ENCODE peak calls at places on chromosomes 12 and 14, in eight cellular contexts. One of them, this sample, is unnamed.

GRCh38 chr14:29810657-29811056 is 117.0 kb downstream of the PRKD1 start:
- DNase-seq in NCI-H526 treated with DMSO at 0.1 percent for 48 hours: no peak
- DNase-seq in DMS 273 treated with DMSO at 0.1 percent for 48 hours: no peak
- DNase-seq in kidney tubule cell: no peak
- DNase-seq in NCI-H524: no peak
- DNase-seq in mucosa of descending colon: no peak
- DNase-seq in mucosa of gallbladder: no peak
- DNase-seq in CD8-positive, alpha-beta memory T cell: no peak
- DNase-seq in this sample: no peak

GRCh38 chr12:89051065-89051677 is 301.1 kb downstream of the DUSP6 start:
- DNase-seq in NCI-H526 treated with DMSO at 0.1 percent for 48 hours: peak
- DNase-seq in DMS 273 treated with DMSO at 0.1 percent for 48 hours: no peak
- DNase-seq in kidney tubule cell: peak
- DNase-seq in NCI-H524: peak
- DNase-seq in mucosa of descending colon: no peak
- DNase-seq in mucosa of gallbladder: peak
- DNase-seq in CD8-positive, alpha-beta memory T cell: no peak
- DNase-seq in this sample: peak

GRCh38 chr12:124640096-124640495 is 72.7 kb upstream of the NCOR2 start:
- DNase-seq in NCI-H526 treated with DMSO at 0.1 percent for 48 hours: no peak
- DNase-seq in DMS 273 treated with DMSO at 0.1 percent for 48 hours: no peak
- DNase-seq in kidney tubule cell: peak
- DNase-seq in NCI-H524: no peak
- DNase-seq in mucosa of descending colon: no peak
- DNase-seq in mucosa of gallbladder: no peak
- DNase-seq in CD8-positive, alpha-beta memory T cell: no peak
- DNase-seq in this sample: no peak

GRCh38 chr14:72845196-72845595 is 48.7 kb downstream of the DPF3 start:
- DNase-seq in NCI-H526 treated with DMSO at 0.1 percent for 48 hours: no peak
- DNase-seq in DMS 273 treated with DMSO at 0.1 percent for 48 hours: no peak
- DNase-seq in kidney tubule cell: no peak
- DNase-seq in NCI-H524: no peak
- DNase-seq in mucosa of descending colon: no peak
- DNase-seq in mucosa of gallbladder: no peak
- DNase-seq in CD8-positive, alpha-beta memory T cell: no peak
- DNase-seq in this sample: no peak

GRCh38 chr14:59846595-59846994 is 24.0 kb downstream of the RTN1 start:
- DNase-seq in NCI-H526 treated with DMSO at 0.1 percent for 48 hours: no peak
- DNase-seq in DMS 273 treated with DMSO at 0.1 percent for 48 hours: no peak
- DNase-seq in kidney tubule cell: no peak
- DNase-seq in NCI-H524: no peak
- DNase-seq in mucosa of descending colon: no peak
- DNase-seq in mucosa of gallbladder: peak
- DNase-seq in CD8-positive, alpha-beta memory T cell: no peak
- DNase-seq in this sample: no peak

GRCh38 chr12:45407188-45407850 is 191.4 kb downstream of the ANO6 start:
- DNase-seq in NCI-H526 treated with DMSO at 0.1 percent for 48 hours: no peak
- DNase-seq in DMS 273 treated with DMSO at 0.1 percent for 48 hours: no peak
- DNase-seq in kidney tubule cell: no peak
- DNase-seq in NCI-H524: no peak
- DNase-seq in mucosa of descending colon: no peak
- DNase-seq in mucosa of gallbladder: no peak
- DNase-seq in CD8-positive, alpha-beta memory T cell: no peak
- DNase-seq in this sample: no peak

GRCh38 chr14:78022059-78022458 is 148.1 kb upstream of the NRXN3 start:
- DNase-seq in NCI-H526 treated with DMSO at 0.1 percent for 48 hours: peak
- DNase-seq in DMS 273 treated with DMSO at 0.1 percent for 48 hours: peak
- DNase-seq in kidney tubule cell: peak
- DNase-seq in NCI-H524: peak
- DNase-seq in mucosa of descending colon: no peak
- DNase-seq in mucosa of gallbladder: no peak
- DNase-seq in CD8-positive, alpha-beta memory T cell: no peak
- DNase-seq in this sample: peak

GRCh38 chr12:84969226-84969625 is 56.6 kb upstream of the SLC6A15 start:
- DNase-seq in NCI-H526 treated with DMSO at 0.1 percent for 48 hours: no peak
- DNase-seq in DMS 273 treated with DMSO at 0.1 percent for 48 hours: no peak
- DNase-seq in kidney tubule cell: no peak
- DNase-seq in NCI-H524: no peak
- DNase-seq in mucosa of descending colon: no peak
- DNase-seq in mucosa of gallbladder: no peak
- DNase-seq in CD8-positive, alpha-beta memory T cell: no peak
- DNase-seq in this sample: no peak

GRCh38 chr12:31729728-31730127 is 907 bp upstream of the AMN1 start:
- DNase-seq in NCI-H526 treated with DMSO at 0.1 percent for 48 hours: no peak
- DNase-seq in DMS 273 treated with DMSO at 0.1 percent for 48 hours: no peak
- DNase-seq in kidney tubule cell: no peak
- DNase-seq in NCI-H524: no peak
- DNase-seq in mucosa of descending colon: no peak
- DNase-seq in mucosa of gallbladder: no peak
- DNase-seq in CD8-positive, alpha-beta memory T cell: no peak
- DNase-seq in this sample: no peak

GRCh38 chr12:95203477-95203843 is 13.8 kb downstream of the FGD6 start:
- DNase-seq in NCI-H526 treated with DMSO at 0.1 percent for 48 hours: no peak
- DNase-seq in DMS 273 treated with DMSO at 0.1 percent for 48 hours: no peak
- DNase-seq in kidney tubule cell: no peak
- DNase-seq in NCI-H524: no peak
- DNase-seq in mucosa of descending colon: no peak
- DNase-seq in mucosa of gallbladder: no peak
- DNase-seq in CD8-positive, alpha-beta memory T cell: no peak
- DNase-seq in this sample: no peak

GRCh38 chr12:131674373-131674772 is 36.5 kb upstream of the SFSWAP start:
- DNase-seq in NCI-H526 treated with DMSO at 0.1 percent for 48 hours: no peak
- DNase-seq in DMS 273 treated with DMSO at 0.1 percent for 48 hours: no peak
- DNase-seq in kidney tubule cell: no peak
- DNase-seq in NCI-H524: no peak
- DNase-seq in mucosa of descending colon: no peak
- DNase-seq in mucosa of gallbladder: no peak
- DNase-seq in CD8-positive, alpha-beta memory T cell: no peak
- DNase-seq in this sample: no peak

GRCh38 chr14:35399083-35399807 is 5.3 kb downstream of the NFKBIA start:
- DNase-seq in NCI-H526 treated with DMSO at 0.1 percent for 48 hours: no peak
- DNase-seq in DMS 273 treated with DMSO at 0.1 percent for 48 hours: no peak
- DNase-seq in kidney tubule cell: peak
- DNase-seq in NCI-H524: no peak
- DNase-seq in mucosa of descending colon: no peak
- DNase-seq in mucosa of gallbladder: no peak
- DNase-seq in CD8-positive, alpha-beta memory T cell: no peak
- DNase-seq in this sample: no peak

GRCh38 chr12:53751336-53752191 is at the start of gene CISTR:
- DNase-seq in NCI-H526 treated with DMSO at 0.1 percent for 48 hours: peak
- DNase-seq in DMS 273 treated with DMSO at 0.1 percent for 48 hours: no peak
- DNase-seq in kidney tubule cell: no peak
- DNase-seq in NCI-H524: no peak
- DNase-seq in mucosa of descending colon: peak
- DNase-seq in mucosa of gallbladder: no peak
- DNase-seq in CD8-positive, alpha-beta memory T cell: peak
- DNase-seq in this sample: no peak

GRCh38 chr14:31692376-31692781 is 131.2 kb downstream of the NUBPL start:
- DNase-seq in NCI-H526 treated with DMSO at 0.1 percent for 48 hours: no peak
- DNase-seq in DMS 273 treated with DMSO at 0.1 percent for 48 hours: peak
- DNase-seq in kidney tubule cell: no peak
- DNase-seq in NCI-H524: peak
- DNase-seq in mucosa of descending colon: no peak
- DNase-seq in mucosa of gallbladder: no peak
- DNase-seq in CD8-positive, alpha-beta memory T cell: no peak
- DNase-seq in this sample: no peak

This sample was measured in HAP-1.